ENCODE peak calls at places on chromosome 4, in eight cellular contexts. U is pancreas; X is MCF 10A; A is cardiac muscle cell; I is astrocyte of the spinal cord; W is mucosa of descending colon; K is CD4-positive, alpha-beta T cell; Z is foreskin keratinocyte. M is an unnamed sample.

GRCh38 chr4:59772740-59773139 is 1427.4 kb upstream of the ADGRL3 start:
- DNase-seq in I (no peak), K (no peak), X (no peak), W (no peak), U (no peak), Z (no peak), A (no peak), M (no peak)

GRCh38 chr4:39908284-39908683 is 69.4 kb downstream of the PDS5A start:
- DNase-seq in A (no peak), I (no peak), W (no peak), Z (no peak), K (no peak), U (no peak), X (no peak), M (no peak)

GRCh38 chr4:89939994-89940393 is 45.3 kb downstream of the MMRN1 start:
- DNase-seq in Z (no peak), W (peak; percentile 10), X (peak; percentile 22), U (no peak), I (peak; percentile 60), K (no peak), A (peak; percentile 47), M (no peak)

GRCh38 chr4:47122592-47123291 is 91.4 kb downstream of the GABRB1 start:
- DNase-seq in I (peak; percentile 85), Z (peak; percentile 59), K (no peak), X (peak; percentile 86), U (peak; percentile 15), W (peak; percentile 77), A (peak; percentile 85), M (peak; percentile 71)

GRCh38 chr4:72302981-72303704 is 265.9 kb downstream of the ADAMTS3 start:
- DNase-seq in K (peak; percentile 37), U (peak; percentile 18), X (peak; percentile 66), W (peak; percentile 64), Z (peak; percentile 18), I (peak; percentile 54), A (peak; percentile 58), M (peak; percentile 50)

GRCh38 chr4:184807797-184808718 is 17.7 kb downstream of the ACSL1 start:
- DNase-seq in U (no peak), K (no peak), Z (peak; percentile 68), I (peak; percentile 76), A (peak; percentile 52), X (peak; percentile 81), W (no peak), M (no peak)

GRCh38 chr4:7956306-7957112 is 16.8 kb upstream of the AFAP1 start:
- DNase-seq in A (peak; percentile 81), U (no peak), Z (peak; percentile 80), K (no peak), W (no peak), I (peak; percentile 70), X (peak; percentile 96), M (no peak)

GRCh38 chr4:177484613-177485021 is 42.4 kb upstream of the AGA start:
- DNase-seq in W (no peak), K (no peak), I (peak; percentile 87), U (no peak), A (peak; percentile 85), Z (peak; percentile 97), X (peak; percentile 78), M (no peak)

GRCh38 chr4:32929738-32930688 is 2209.8 kb downstream of the PCDH7 start:
- DNase-seq in K (no peak), X (no peak), Z (no peak), W (no peak), I (no peak), U (no peak), A (no peak), M (no peak)

GRCh38 chr4:155526452-155527169 is 140.0 kb upstream of the GUCY1A1 start:
- DNase-seq in K (no peak), X (no peak), U (no peak), I (no peak), W (no peak), A (peak; percentile 36), Z (no peak), M (no peak)

GRCh38 chr4:76582817-76583087 is 147.7 kb downstream of the SHROOM3 start:
- DNase-seq in I (no peak), Z (no peak), U (no peak), X (no peak), A (no peak), W (no peak), K (no peak), M (no peak)

GRCh38 chr4:126839066-126839465 is 793.7 kb upstream of the INTU start:
- DNase-seq in K (no peak), X (peak; percentile 12), A (peak; percentile 21), U (no peak), Z (no peak), I (peak; percentile 65), W (no peak), M (no peak)

GRCh38 chr4:95204873-95205272 is 343.9 kb downstream of the UNC5C start:
- DNase-seq in I (no peak), X (peak; percentile 47), A (no peak), W (no peak), U (no peak), Z (no peak), K (no peak), M (no peak)

GRCh38 chr4:145785391-145786008 is 105.6 kb downstream of the C4orf51 start:
- DNase-seq in K (no peak), W (no peak), A (no peak), Z (no peak), U (no peak), I (peak; percentile 21), X (no peak), M (no peak)

GRCh38 chr4:78414116-78414515 is 137.5 kb upstream of the ANXA3 start:
- DNase-seq in K (no peak), I (no peak), X (no peak), W (no peak), A (peak; percentile 44), U (no peak), Z (no peak), M (no peak)

GRCh38 chr4:108527729-108528128 is 92.6 kb upstream of the RPL34 start:
- DNase-seq in U (no peak), W (peak; percentile 10), A (no peak), Z (no peak), I (no peak), K (no peak), X (no peak), M (no peak)

GRCh38 chr4:174538123-174538875 is 16.0 kb upstream of the HPGD start:
- DNase-seq in W (no peak), X (peak; percentile 34), U (no peak), I (no peak), K (no peak), Z (peak; percentile 20), A (no peak), M (no peak)

GRCh38 chr4:56410247-56410646 is 23.0 kb upstream of the AASDH start:
- DNase-seq in W (peak; percentile 70), U (peak; percentile 82), I (peak; percentile 98), A (peak; percentile 98), K (no peak), X (peak; percentile 96), Z (peak; percentile 97), M (peak; percentile 12)

GRCh38 chr4:125334936-125335335 is 20.2 kb downstream of the FAT4 start:
- DNase-seq in Z (no peak), I (no peak), K (no peak), U (no peak), A (no peak), W (no peak), X (no peak), M (no peak)

GRCh38 chr4:165604181-165604580 is 225.4 kb downstream of the CPE start:
- DNase-seq in K (no peak), I (no peak), X (no peak), U (no peak), A (no peak), W (no peak), Z (no peak), M (no peak)

GRCh38 chr4:94175553-94176260 is 32.0 kb upstream of the SMARCAD1 start:
- DNase-seq in X (no peak), W (no peak), Z (no peak), A (no peak), K (no peak), U (no peak), I (no peak), M (no peak)

DNA sequence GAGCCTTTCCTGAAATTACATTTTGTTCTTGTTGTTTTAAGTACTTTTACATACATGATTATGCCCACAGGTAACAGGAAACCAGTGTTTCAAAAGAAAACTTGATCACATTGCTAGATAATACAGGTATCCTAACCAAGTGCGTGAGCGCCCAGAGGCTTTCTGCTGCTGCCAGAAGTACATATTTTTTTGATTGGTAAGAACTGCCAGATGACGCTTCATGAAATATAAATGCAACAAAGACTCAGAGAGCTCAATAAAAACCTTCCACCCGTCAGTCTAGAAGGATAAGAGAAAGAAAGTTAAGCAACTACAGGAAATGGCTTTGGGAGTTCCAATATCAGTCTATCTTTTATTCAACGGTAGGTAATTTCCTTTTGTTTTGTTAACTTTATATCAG is at the start of gene EPGN:
- DNase-seq in X (peak; percentile 86), Z (peak; percentile 92), K (no peak), U (no peak), A (peak; percentile 27), I (no peak), W (no peak), M (no peak)
- TF ChIP-seq CTCF in X (no peak), Z (no peak), K (no peak), U (no peak), A (no peak), I (no peak), W (no peak), M (no peak)

GRCh38 chr4:132564920-132565319 is 584.2 kb upstream of the PCDH10 start:
- DNase-seq in W (no peak), A (peak; percentile 9), X (no peak), U (no peak), Z (peak; percentile 52), I (no peak), K (no peak), M (no peak)
- TF ChIP-seq CTCF in W (no peak), A (no peak), X (no peak), U (no peak), Z (peak; percentile 17), I (no peak), K (no peak), M (no peak)

GRCh38 chr4:140291259-140291658 is 82.2 kb upstream of the SCOC start:
- DNase-seq in W (no peak), I (no peak), Z (peak; percentile 11), A (no peak), X (peak; percentile 32), U (no peak), K (no peak), M (no peak)
- TF ChIP-seq CTCF in W (no peak), I (no peak), Z (no peak), A (no peak), X (no peak), U (no peak), K (no peak), M (no peak)

DNA sequence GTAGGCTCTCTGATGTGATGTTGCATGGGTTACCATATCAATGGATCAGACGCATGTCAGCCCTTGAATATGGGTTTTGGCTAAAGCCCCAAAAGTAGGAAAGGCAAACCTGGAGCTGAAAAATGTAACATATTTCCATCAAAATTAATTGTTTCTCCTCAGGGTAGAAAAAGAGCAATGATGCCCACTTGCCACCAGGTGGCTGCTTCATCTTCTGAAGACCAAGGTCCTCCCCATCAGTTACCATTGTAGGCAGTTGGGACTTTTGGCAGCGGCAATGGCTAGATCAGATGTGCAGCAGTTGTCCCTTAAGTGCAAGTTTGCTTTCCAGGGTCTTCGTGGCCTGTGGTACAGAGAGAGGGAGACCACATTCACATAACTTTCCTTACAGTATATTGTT is 118.2 kb downstream of the NAF1 start:
- DNase-seq in U (peak; percentile 5), Z (no peak), X (peak; percentile 51), I (peak; percentile 10), A (peak; percentile 46), K (no peak), W (peak; percentile 27), M (peak; percentile 15)
- TF ChIP-seq CTCF in U (no peak), Z (peak; percentile 48), X (peak; percentile 41), I (peak; percentile 53), A (peak; percentile 50), K (peak; percentile 27), W (no peak), M (peak; percentile 49)